ENCODE peak calls at places on chromosomes 7 and 10, in four cellular contexts. Y, I, K and W are unnamed samples.

GRCh38 chr10:99685232-99686041 is 26.1 kb downstream of the ENTPD7 start:
- DNase-seq in Y (no peak), I (peak), K (peak), W (no peak)

GRCh38 chr10:120750167-120750566 is 101.0 kb upstream of the WDR11 start:
- DNase-seq in Y (no peak), I (no peak), K (peak), W (no peak)

GRCh38 chr7:55052081-55052480 is 33.3 kb downstream of the EGFR start:
- DNase-seq in Y (no peak), I (no peak), K (no peak), W (no peak)

GRCh38 chr10:61744469-61744868 is 81.7 kb downstream of the CABCOCO1 start:
- DNase-seq in Y (no peak), I (no peak), K (no peak), W (no peak)

GRCh38 chr7:332020-332517 is 42.1 kb downstream of the FOXL3 start:
- DNase-seq in Y (no peak), I (no peak), K (no peak), W (no peak)

GRCh38 chr10:79628988-79629954 is 18.5 kb downstream of the SFTPA1 start:
- DNase-seq in Y (peak), I (no peak), K (no peak), W (no peak)

GRCh38 chr10:73768881-73769280 is 13.0 kb upstream of the CHCHD1 start:
- DNase-seq in Y (no peak), I (no peak), K (no peak), W (no peak)

GRCh38 chr7:151808296-151809155 is 68.4 kb downstream of the PRKAG2 start:
- DNase-seq in Y (peak), I (no peak), K (no peak), W (peak)

GRCh38 chr10:46560381-46560780 is 3.9 kb upstream of the GPRIN2 start:
- DNase-seq in Y (no peak), I (no peak), K (no peak), W (no peak)

GRCh38 chr7:40469481-40469880 is 334.7 kb downstream of the SUGCT start:
- DNase-seq in Y (no peak), I (no peak), K (no peak), W (no peak)

GRCh38 chr7:92835851-92836488 is 403 bp downstream of the CDK6 start:
- DNase-seq in Y (peak), I (peak), K (no peak), W (peak)

GRCh38 chr10:68329506-68329861 is 2.4 kb upstream of the HNRNPH3 start:
- DNase-seq in Y (no peak), I (no peak), K (no peak), W (no peak)

GRCh38 chr10:124043310-124044142 is 49.9 kb downstream of the CHST15 start:
- DNase-seq in Y (peak), I (no peak), K (peak), W (no peak)

GRCh38 chr7:111012799-111013675 is 77.9 kb upstream of the LRRN3 start:
- DNase-seq in Y (no peak), I (no peak), K (peak), W (no peak)

GRCh38 chr7:45359781-45360180 is 202.2 kb downstream of the RAMP3 start:
- DNase-seq in Y (no peak), I (no peak), K (no peak), W (no peak)

GRCh38 chr7:2633538-2634264 is 1.9 kb downstream of the TTYH3 start:
- DNase-seq in Y (peak), I (no peak), K (no peak), W (peak)

GRCh38 chr10:86355571-86356038 is 11.0 kb downstream of the GRID1 start:
- DNase-seq in Y (no peak), I (no peak), K (no peak), W (no peak)

GRCh38 chr10:132647424-132647823 is 109.8 kb downstream of the INPP5A start:
- DNase-seq in Y (no peak), I (no peak), K (no peak), W (no peak)

DNA sequence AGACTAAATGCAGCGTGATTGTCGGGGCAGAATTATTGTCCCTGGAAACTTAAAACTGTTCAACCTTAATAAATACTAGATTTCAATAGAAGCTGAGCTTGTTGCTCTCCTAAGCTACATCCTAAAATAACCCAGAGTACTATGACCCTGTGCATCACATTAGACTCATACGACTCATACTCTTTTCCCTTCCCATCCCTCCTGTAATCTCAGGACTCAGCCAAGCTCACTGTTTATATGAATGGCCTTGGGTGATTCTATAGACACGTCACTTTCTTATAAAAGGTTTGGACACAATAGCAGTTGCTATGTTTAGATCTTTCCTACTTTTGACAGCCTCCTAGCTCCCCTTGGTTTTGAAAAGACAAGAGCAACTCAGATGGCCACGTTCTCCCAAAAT is 17.2 kb downstream of the TCF7L2 start:
- DNase-seq in Y (no peak), I (no peak), K (no peak), W (no peak)
- TF ChIP-seq ZBTB33 in Y (no peak), I (no peak), K (no peak), W (no peak)

GRCh38 chr10:92523639-92524038 is 50.3 kb downstream of the IDE start:
- DNase-seq in Y (no peak), I (no peak), K (no peak), W (no peak)

GRCh38 chr10:92530421-92530820 is 43.5 kb downstream of the IDE start:
- DNase-seq in Y (no peak), I (no peak), K (no peak), W (no peak)

GRCh38 chr10:92531132-92531531 is 42.8 kb downstream of the IDE start:
- DNase-seq in Y (no peak), I (peak), K (no peak), W (no peak)

DNA sequence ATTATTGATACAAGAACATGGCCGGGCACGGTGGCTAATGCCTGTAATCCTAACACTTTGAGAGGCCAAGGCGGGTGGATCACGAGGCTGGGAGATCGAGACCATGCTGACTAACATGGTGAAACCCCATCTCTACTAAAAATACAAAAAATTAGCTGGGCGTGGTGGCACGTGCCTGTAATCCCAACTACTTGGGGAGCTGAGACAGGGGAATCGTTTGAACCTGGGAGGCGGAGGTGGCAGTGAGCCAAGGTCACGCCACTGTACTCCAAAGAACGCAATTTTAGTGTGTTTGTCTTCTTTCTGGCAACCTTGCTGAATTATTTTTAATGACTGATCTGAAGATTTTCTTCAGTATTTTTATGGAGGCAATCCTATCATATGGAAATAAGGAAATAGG is 46.2 kb downstream of the IDE start:
- DNase-seq in Y (no peak), I (no peak), K (no peak), W (no peak)
- TF ChIP-seq MAX in Y (no peak), I (no peak), K (no peak), W (no peak)

DNA sequence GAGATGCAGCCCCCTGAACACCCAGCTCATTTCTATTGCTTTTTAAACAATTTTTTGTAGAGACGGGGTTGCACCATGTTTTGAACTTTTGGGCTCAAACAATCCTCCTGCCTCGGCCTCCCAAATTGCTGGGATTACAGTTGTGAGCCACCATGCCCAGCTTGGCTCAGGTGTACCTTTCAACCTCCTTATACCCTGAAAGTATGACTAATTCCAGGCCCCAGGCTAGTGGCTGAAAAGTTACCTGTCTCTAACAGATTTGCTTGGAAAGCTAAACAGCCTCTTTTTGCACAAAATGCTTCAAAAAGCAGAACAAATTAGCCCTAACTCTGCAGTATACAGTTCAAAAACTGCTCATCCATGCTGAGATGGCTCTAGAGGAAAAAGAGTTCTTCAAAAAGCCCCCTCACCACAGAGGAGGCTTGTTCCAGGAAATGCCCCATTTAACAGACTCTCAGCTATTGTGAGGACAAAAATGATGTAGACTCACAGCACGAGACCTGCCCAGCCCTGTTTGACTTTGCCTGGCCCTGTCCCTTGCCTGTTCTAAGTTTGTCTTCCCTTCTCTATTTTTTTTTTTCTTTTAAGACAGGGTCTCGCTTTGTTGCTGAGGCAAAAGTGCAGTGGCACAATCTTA is 13.4 kb upstream of the AP1S1 start:
- DNase-seq in Y (no peak), I (no peak), K (no peak), W (no peak)
- TF ChIP-seq TAF1 in Y (no peak), I (no peak), K (no peak), W (no peak)

GRCh38 chr10:103833731-103834365 is 21.5 kb downstream of the SH3PXD2A start:
- DNase-seq in Y (peak), I (no peak), K (no peak), W (no peak)
- TF ChIP-seq ZBTB33 in Y (peak), I (no peak), K (no peak), W (no peak)

GRCh38 chr10:59395984-59396383 is 33.6 kb upstream of the FAM13C start:
- DNase-seq in Y (peak), I (no peak), K (no peak), W (no peak)
- TF ChIP-seq MAX in Y (no peak), I (no peak), K (no peak), W (no peak)

GRCh38 chr7:23299770-23300300 is 696 bp downstream of the MALSU1 start:
- DNase-seq in Y (peak), I (peak), K (no peak), W (peak)
- TF ChIP-seq TAF1 in Y (no peak), I (no peak), K (no peak), W (no peak)

GRCh38 chr10:33376976-33377657 is 42.6 kb upstream of the NRP1 start:
- DNase-seq in Y (no peak), I (no peak), K (no peak), W (no peak)
- TF ChIP-seq ZBTB33 in Y (no peak), I (no peak), K (no peak), W (no peak)